ENCODE peak calls at places on chromosomes 12 and 14, in ten cellular contexts. F, V, D, O, W, K, N, J, H and U are unnamed samples.

GRCh38 chr14:99260652-99261551 is 11.1 kb downstream of the BCL11B start:
- DNase-seq in F (no peak), V (no peak), D (no peak), O (no peak), W (no peak), K (peak), N (no peak), J (no peak), H (no peak), U (peak)

GRCh38 chr12:120119395-120119973 is 2.9 kb upstream of the RAB35 start:
- DNase-seq in F (no peak), V (no peak), D (no peak), O (no peak), W (no peak), K (peak), N (no peak), J (no peak), H (peak), U (peak)

GRCh38 chr12:64883264-64884163 is 59.1 kb downstream of the TBC1D30 start:
- DNase-seq in F (no peak), V (no peak), D (no peak), O (no peak), W (no peak), K (no peak), N (no peak), J (no peak), H (no peak), U (no peak)

GRCh38 chr14:44803239-44803905 is 158.4 kb downstream of the KLHL28 start:
- DNase-seq in F (no peak), V (no peak), D (no peak), O (peak), W (peak), K (peak), N (no peak), J (no peak), H (no peak), U (no peak)

GRCh38 chr12:119122047-119122446 is 56.7 kb upstream of the HSPB8 start:
- DNase-seq in F (no peak), V (no peak), D (no peak), O (no peak), W (no peak), K (no peak), N (no peak), J (no peak), H (no peak), U (no peak)

GRCh38 chr12:106248177-106248848 is 493 bp upstream of the CKAP4 start:
- DNase-seq in F (peak), V (peak), D (peak), O (peak), W (peak), K (no peak), N (peak), J (no peak), H (peak), U (no peak)

GRCh38 chr12:49046129-49046895 is 14.3 kb downstream of the KMT2D start:
- DNase-seq in F (no peak), V (no peak), D (no peak), O (no peak), W (no peak), K (no peak), N (no peak), J (no peak), H (no peak), U (no peak)

GRCh38 chr12:104499207-104499606 is 42.5 kb downstream of the CHST11 start:
- DNase-seq in F (no peak), V (no peak), D (no peak), O (no peak), W (no peak), K (no peak), N (no peak), J (no peak), H (no peak), U (no peak)

GRCh38 chr12:108573310-108573709 is 10.9 kb downstream of the ISCU start:
- DNase-seq in F (no peak), V (no peak), D (no peak), O (no peak), W (no peak), K (no peak), N (no peak), J (no peak), H (peak), U (no peak)

GRCh38 chr12:82510386-82510785 is 152.1 kb downstream of the METTL25 start:
- DNase-seq in F (no peak), V (no peak), D (no peak), O (no peak), W (no peak), K (no peak), N (no peak), J (no peak), H (no peak), U (no peak)

GRCh38 chr12:104672501-104673265 is 215.9 kb downstream of the CHST11 start:
- DNase-seq in F (peak), V (no peak), D (no peak), O (no peak), W (no peak), K (no peak), N (no peak), J (no peak), H (no peak), U (no peak)